ENCODE peak calls at places on chromosomes 12 and 14, in four cellular contexts. E is kidney, Q is heart left ventricle, A is PC-3. P is an unnamed sample.

GRCh38 chr14:76348898-76349297 is 27.0 kb upstream of the ESRRB start:
- DNase-seq in A (peak), E (no peak), Q (peak), P (peak)

GRCh38 chr12:105724651-105725050 is 394.2 kb downstream of the C12orf75 start:
- DNase-seq in A (no peak), Q (no peak), E (no peak), P (no peak)

GRCh38 chr12:22993639-22994038 is 368.7 kb downstream of the ETNK1 start:
- DNase-seq in Q (no peak), A (no peak), E (no peak), P (peak)

GRCh38 chr14:28767851-28768548 is 1.4 kb downstream of the FOXG1 start:
- DNase-seq in E (peak), Q (no peak), A (no peak), P (no peak)

GRCh38 chr12:7512528-7512927 is 9.0 kb upstream of the CD163 start:
- DNase-seq in A (peak), E (no peak), Q (no peak), P (peak)

GRCh38 chr14:76904100-76904739 is 78.0 kb downstream of the LRRC74A start:
- DNase-seq in Q (no peak), A (peak), E (no peak), P (peak)

GRCh38 chr14:69716483-69717187 is 50.3 kb upstream of the SRSF5 start:
- DNase-seq in Q (no peak), A (peak), E (no peak), P (peak)

GRCh38 chr12:9867531-9867930 is 1.6 kb downstream of the CLEC2B start:
- DNase-seq in A (no peak), E (no peak), Q (no peak), P (no peak)

GRCh38 chr14:78455896-78456435 is 285.8 kb downstream of the NRXN3 start:
- DNase-seq in Q (no peak), E (no peak), A (no peak), P (no peak)

GRCh38 chr14:66395300-66395699 is 90.9 kb upstream of the CCDC196 start:
- DNase-seq in A (peak), E (no peak), Q (no peak), P (no peak)

GRCh38 chr14:68668531-68668930 is 124.3 kb downstream of the ZFP36L1 start:
- DNase-seq in Q (no peak), E (no peak), A (no peak), P (no peak)

GRCh38 chr12:15546102-15546701 is 223.9 kb downstream of the PTPRO start:
- DNase-seq in A (no peak), Q (no peak), E (no peak), P (no peak)

GRCh38 chr12:29722164-29722563 is 61.6 kb downstream of the TMTC1 start:
- DNase-seq in E (no peak), A (no peak), Q (no peak), P (no peak)

GRCh38 chr12:27667540-27667939 is 28.7 kb upstream of the REP15 start:
- DNase-seq in E (no peak), Q (no peak), A (peak), P (peak)

GRCh38 chr14:98868846-98869245 is 403.2 kb downstream of the BCL11B start:
- DNase-seq in E (no peak), A (no peak), Q (no peak), P (no peak)

GRCh38 chr12:30067156-30067555 is 283.4 kb upstream of the TMTC1 start:
- DNase-seq in E (no peak), A (no peak), Q (no peak), P (no peak)

GRCh38 chr14:53355581-53356112 is 202.5 kb upstream of the DDHD1 start:
- DNase-seq in Q (no peak), A (peak), E (no peak), P (peak)

GRCh38 chr12:100955139-100955538 is 160.6 kb downstream of the ANO4 start:
- DNase-seq in A (peak), E (no peak), Q (no peak), P (peak)

GRCh38 chr12:116916714-116917114 is 6.0 kb downstream of the FBXW8 start:
- DNase-seq in A (peak), Q (no peak), E (no peak), P (peak)

GRCh38 chr14:89231426-89232113 is 185.5 kb downstream of the FOXN3 start:
- DNase-seq in E (no peak), Q (no peak), A (no peak), P (no peak)

GRCh38 chr14:34502826-34503225 is 36.7 kb downstream of the EAPP start:
- DNase-seq in E (no peak), Q (no peak), A (no peak), P (no peak)

GRCh38 chr12:130714591-130715149 is 1.4 kb downstream of the RIMBP2 start:
- DNase-seq in Q (no peak), A (no peak), E (no peak), P (no peak)
- H3K4me3 ChIP-seq in Q (peak), A (no peak), E (no peak), P (no peak)

DNA sequence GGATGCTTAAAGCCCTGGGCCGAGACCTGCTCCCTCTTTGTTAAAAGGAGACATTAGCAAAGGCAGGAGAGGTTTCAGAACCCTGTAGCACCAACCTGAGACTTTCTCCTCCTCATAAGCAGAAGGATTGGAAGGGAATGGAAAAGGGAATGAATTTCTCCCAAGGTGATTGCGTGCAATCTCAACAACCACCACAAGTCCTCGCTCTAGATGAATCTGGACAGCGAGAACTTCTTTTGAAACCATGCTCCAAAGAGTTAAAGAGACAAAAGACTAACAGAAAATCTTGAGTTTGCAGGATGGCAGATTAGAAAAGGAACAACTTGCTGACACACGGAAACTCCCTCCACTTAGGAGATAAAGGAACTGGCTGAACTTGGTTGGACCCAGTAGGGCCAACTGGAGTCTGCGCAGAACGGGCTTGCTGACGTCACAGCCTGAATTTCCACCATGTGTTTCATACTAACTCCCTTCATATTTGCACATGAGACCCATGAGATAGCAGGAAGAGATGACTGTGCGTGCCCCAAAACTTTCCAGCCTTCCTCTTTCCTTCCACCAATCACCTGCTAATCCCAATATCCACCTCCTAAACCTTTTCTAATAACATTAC is 137.0 kb downstream of the PTPN11 start:
- DNase-seq in E (no peak), A (peak), Q (no peak), P (no peak)
- TF ChIP-seq CTCF in E (no peak), A (peak), Q (no peak), P (no peak)

GRCh38 chr14:44914849-44915248 is 46.9 kb downstream of the KLHL28 start:
- DNase-seq in Q (peak), A (peak), E (no peak), P (no peak)

GRCh38 chr14:44910826-44911225 is 50.9 kb downstream of the KLHL28 start:
- DNase-seq in A (no peak), Q (no peak), E (no peak), P (no peak)

DNA sequence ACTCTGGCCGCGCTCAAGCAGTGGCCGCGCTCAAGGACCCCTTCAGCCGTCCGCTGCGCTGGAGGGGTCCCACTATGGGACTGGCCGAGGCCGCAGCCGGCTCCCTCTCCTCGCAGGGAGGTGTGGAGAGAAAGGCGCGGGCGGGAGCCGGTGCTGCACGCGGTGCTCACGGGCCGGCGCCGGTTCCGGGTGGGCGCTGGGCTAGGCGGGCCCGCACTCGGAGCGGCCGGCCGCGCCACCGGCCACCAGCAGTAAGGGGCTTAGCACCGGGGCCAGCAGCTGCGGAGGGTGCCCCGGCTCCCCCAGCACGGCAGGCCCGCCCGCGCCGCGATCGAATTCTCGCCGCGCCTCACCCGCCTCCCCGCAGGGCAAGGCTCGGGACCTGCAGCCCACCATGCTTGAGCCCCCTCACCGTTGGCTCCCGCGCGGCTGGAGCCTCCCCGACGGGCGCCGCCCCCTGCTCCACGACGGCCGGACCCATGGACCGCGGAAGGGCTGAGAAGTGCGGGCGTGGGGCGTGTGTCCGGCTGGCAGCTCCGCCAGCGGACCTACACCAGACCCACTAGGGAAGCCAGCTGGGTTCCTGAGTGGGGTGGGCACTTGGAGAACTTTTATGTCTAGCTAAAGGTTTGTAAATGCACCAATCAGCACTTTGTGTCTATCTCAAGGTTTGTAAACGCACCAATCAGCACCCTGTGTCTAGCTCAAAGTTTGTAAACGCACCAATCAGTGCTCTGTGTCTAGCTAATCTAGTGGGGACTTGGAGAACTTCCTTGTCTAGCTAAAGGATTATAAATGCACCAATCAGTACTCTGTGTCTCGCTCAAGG is 49.5 kb downstream of the KLHL28 start:
- DNase-seq in E (peak), A (no peak), Q (no peak), P (no peak)
- H3K4me3 ChIP-seq in E (peak), A (no peak), Q (peak), P (peak)

DNA sequence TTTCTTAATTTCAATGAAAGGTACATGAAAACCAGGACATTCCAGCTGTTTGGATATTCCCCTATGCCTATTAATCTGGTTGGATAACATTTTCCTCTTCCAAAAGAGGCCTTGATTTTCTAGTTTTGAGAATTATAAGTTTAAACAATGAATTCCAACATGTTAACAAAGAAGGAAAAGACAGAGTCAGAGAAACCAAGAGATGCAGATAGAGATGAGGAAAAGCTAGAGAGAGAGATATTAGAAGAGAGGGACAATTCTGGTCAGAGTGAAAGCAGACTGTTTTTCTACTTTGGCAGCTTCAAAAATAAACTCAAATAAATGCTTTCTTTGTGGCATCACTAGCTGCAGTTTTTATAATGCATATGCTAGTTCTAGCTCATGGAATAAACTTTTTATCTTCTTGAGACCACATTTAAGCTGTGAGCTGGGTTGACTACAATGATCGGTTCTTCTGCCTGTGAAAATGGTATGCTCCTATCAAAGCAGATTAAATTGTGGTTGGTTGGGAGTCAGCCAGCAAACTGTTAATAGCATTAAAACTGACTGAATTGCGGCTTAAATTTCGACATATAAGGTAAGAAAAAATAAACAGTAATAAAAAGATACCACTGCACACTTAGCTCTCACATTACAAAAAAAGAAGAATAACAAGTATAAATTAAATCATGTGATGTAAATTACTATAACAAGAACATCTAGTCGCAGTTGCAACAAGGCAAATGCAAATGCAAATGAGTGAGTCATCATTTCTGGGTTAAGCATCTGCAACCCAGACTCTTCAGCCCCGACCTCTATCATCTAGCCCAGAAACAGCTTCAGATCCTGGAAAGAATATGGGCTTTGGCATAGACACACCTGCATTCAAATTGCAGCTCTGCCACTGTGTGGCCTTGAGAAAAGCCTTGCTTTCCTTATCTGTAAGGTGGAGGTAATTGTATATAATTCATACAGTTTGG is 19.7 kb upstream of the DHRS7 start:
- DNase-seq in E (no peak), Q (no peak), A (no peak), P (no peak)
- TF ChIP-seq CTCF in E (no peak), Q (no peak), A (peak), P (no peak)

GRCh38 chr14:32620303-32620702 is 291.2 kb downstream of the AKAP6 start:
- DNase-seq in A (peak), Q (no peak), E (no peak), P (no peak)
- H3K4me3 ChIP-seq in A (no peak), Q (no peak), E (no peak), P (no peak)

GRCh38 chr12:114668151-114668891 is 15.7 kb downstream of the TBX3 start:
- DNase-seq in A (peak), Q (peak), E (peak), P (no peak)
- TF ChIP-seq CTCF in A (peak), Q (peak), E (peak), P (peak)

GRCh38 chr12:88723219-88723618 is 142.9 kb upstream of the KITLG start:
- DNase-seq in E (no peak), Q (no peak), A (peak), P (no peak)
- H3K4me3 ChIP-seq in E (no peak), Q (no peak), A (no peak), P (no peak)

P was measured in astrocyte of the cerebellum.